ENCODE peak calls at places on chromosomes 5 and 9, in six cellular contexts. One of them, this sample, is unnamed.

GRCh38 chr9:32969270-32969669 is 32.2 kb downstream of the APTX start:
- DNase-seq in CD4-positive, CD25-positive, alpha-beta regulatory T cell: no peak
- DNase-seq in Calu3: no peak
- DNase-seq in nephron progenitor cell: no peak
- DNase-seq in MM.1S: no peak
- DNase-seq in HS-5: peak; percentile 71
- DNase-seq in this sample: no peak

GRCh38 chr5:124790895-124791732 is 44.7 kb upstream of the ZNF608 start:
- DNase-seq in CD4-positive, CD25-positive, alpha-beta regulatory T cell: no peak
- DNase-seq in Calu3: no peak
- DNase-seq in nephron progenitor cell: no peak
- DNase-seq in MM.1S: no peak
- DNase-seq in HS-5: no peak
- DNase-seq in this sample: no peak

GRCh38 chr9:35658894-35659220 is 765 bp downstream of the CCDC107 start:
- DNase-seq in CD4-positive, CD25-positive, alpha-beta regulatory T cell: no peak
- DNase-seq in Calu3: no peak
- DNase-seq in nephron progenitor cell: no peak
- DNase-seq in MM.1S: peak; percentile 54
- DNase-seq in HS-5: no peak
- DNase-seq in this sample: no peak

GRCh38 chr5:61768692-61769281 is 436.7 kb downstream of the ZSWIM6 start:
- DNase-seq in CD4-positive, CD25-positive, alpha-beta regulatory T cell: no peak
- DNase-seq in Calu3: peak; percentile 71
- DNase-seq in nephron progenitor cell: peak; percentile 20
- DNase-seq in MM.1S: peak; percentile 19
- DNase-seq in HS-5: peak; percentile 3
- DNase-seq in this sample: no peak

GRCh38 chr9:78031271-78031825 is at the start of gene GNAQ:
- DNase-seq in CD4-positive, CD25-positive, alpha-beta regulatory T cell: no peak
- DNase-seq in Calu3: peak; percentile 20
- DNase-seq in nephron progenitor cell: peak; percentile 69
- DNase-seq in MM.1S: no peak
- DNase-seq in HS-5: no peak
- DNase-seq in this sample: no peak

GRCh38 chr5:84831701-84832100 is 447.0 kb upstream of the EDIL3 start:
- DNase-seq in CD4-positive, CD25-positive, alpha-beta regulatory T cell: no peak
- DNase-seq in Calu3: no peak
- DNase-seq in nephron progenitor cell: no peak
- DNase-seq in MM.1S: no peak
- DNase-seq in HS-5: no peak
- DNase-seq in this sample: no peak

GRCh38 chr5:150229571-150229970 is 39.7 kb downstream of the SLC6A7 start:
- DNase-seq in CD4-positive, CD25-positive, alpha-beta regulatory T cell: no peak
- DNase-seq in Calu3: no peak
- DNase-seq in nephron progenitor cell: no peak
- DNase-seq in MM.1S: no peak
- DNase-seq in HS-5: no peak
- DNase-seq in this sample: no peak

GRCh38 chr5:31303688-31304087 is 110.2 kb downstream of the CDH6 start:
- DNase-seq in CD4-positive, CD25-positive, alpha-beta regulatory T cell: no peak
- DNase-seq in Calu3: no peak
- DNase-seq in nephron progenitor cell: no peak
- DNase-seq in MM.1S: no peak
- DNase-seq in HS-5: no peak
- DNase-seq in this sample: no peak

GRCh38 chr9:106286249-106286648 is 576.7 kb upstream of the ZNF462 start:
- DNase-seq in CD4-positive, CD25-positive, alpha-beta regulatory T cell: no peak
- DNase-seq in Calu3: peak; percentile 2
- DNase-seq in nephron progenitor cell: peak; percentile 26
- DNase-seq in MM.1S: no peak
- DNase-seq in HS-5: no peak
- DNase-seq in this sample: no peak

GRCh38 chr9:121652037-121652837 is 803 bp downstream of the DAB2IP start:
- DNase-seq in CD4-positive, CD25-positive, alpha-beta regulatory T cell: no peak
- DNase-seq in Calu3: peak; percentile 21
- DNase-seq in nephron progenitor cell: peak; percentile 71
- DNase-seq in MM.1S: no peak
- DNase-seq in HS-5: no peak
- DNase-seq in this sample: no peak

GRCh38 chr5:170151105-170151831 is 45.6 kb downstream of the FOXI1 start:
- DNase-seq in CD4-positive, CD25-positive, alpha-beta regulatory T cell: no peak
- DNase-seq in Calu3: peak; percentile 90
- DNase-seq in nephron progenitor cell: peak; percentile 14
- DNase-seq in MM.1S: no peak
- DNase-seq in HS-5: peak; percentile 90
- DNase-seq in this sample: peak; percentile 27

GRCh38 chr9:34568783-34569182 is 20.7 kb downstream of the CNTFR start:
- DNase-seq in CD4-positive, CD25-positive, alpha-beta regulatory T cell: no peak
- DNase-seq in Calu3: no peak
- DNase-seq in nephron progenitor cell: peak; percentile 39
- DNase-seq in MM.1S: no peak
- DNase-seq in HS-5: no peak
- DNase-seq in this sample: no peak

GRCh38 chr5:1793966-1794895 is 5.4 kb downstream of the MRPL36 start:
- DNase-seq in CD4-positive, CD25-positive, alpha-beta regulatory T cell: no peak
- DNase-seq in Calu3: no peak
- DNase-seq in nephron progenitor cell: no peak
- DNase-seq in MM.1S: peak; percentile 41
- DNase-seq in HS-5: no peak
- DNase-seq in this sample: no peak

GRCh38 chr9:126504977-126505455 is 108.7 kb upstream of the LMX1B start:
- DNase-seq in CD4-positive, CD25-positive, alpha-beta regulatory T cell: no peak
- DNase-seq in Calu3: no peak
- DNase-seq in nephron progenitor cell: no peak
- DNase-seq in MM.1S: no peak
- DNase-seq in HS-5: no peak
- DNase-seq in this sample: no peak

GRCh38 chr5:168479166-168479565 is 7.1 kb upstream of the RARS1 start:
- DNase-seq in CD4-positive, CD25-positive, alpha-beta regulatory T cell: no peak
- DNase-seq in Calu3: no peak
- DNase-seq in nephron progenitor cell: no peak
- DNase-seq in MM.1S: no peak
- DNase-seq in HS-5: no peak
- DNase-seq in this sample: no peak

GRCh38 chr5:56160723-56161445 is 72.2 kb downstream of the ANKRD55 start:
- DNase-seq in CD4-positive, CD25-positive, alpha-beta regulatory T cell: no peak
- DNase-seq in Calu3: no peak
- DNase-seq in nephron progenitor cell: no peak
- DNase-seq in MM.1S: no peak
- DNase-seq in HS-5: no peak
- DNase-seq in this sample: no peak

GRCh38 chr5:55176176-55176818 is 3.3 kb upstream of the CDC20B start:
- DNase-seq in CD4-positive, CD25-positive, alpha-beta regulatory T cell: no peak
- DNase-seq in Calu3: peak; percentile 80
- DNase-seq in nephron progenitor cell: peak; percentile 82
- DNase-seq in MM.1S: peak; percentile 54
- DNase-seq in HS-5: no peak
- DNase-seq in this sample: no peak

GRCh38 chr9:121207371-121207940 is 5.8 kb upstream of the RAB14 start:
- DNase-seq in CD4-positive, CD25-positive, alpha-beta regulatory T cell: no peak
- DNase-seq in Calu3: no peak
- DNase-seq in nephron progenitor cell: no peak
- DNase-seq in MM.1S: peak; percentile 61
- DNase-seq in HS-5: no peak
- DNase-seq in this sample: no peak

GRCh38 chr9:36163049-36163839 is 5.9 kb upstream of the CCIN start:
- DNase-seq in CD4-positive, CD25-positive, alpha-beta regulatory T cell: no peak
- DNase-seq in Calu3: no peak
- DNase-seq in nephron progenitor cell: peak; percentile 57
- DNase-seq in MM.1S: no peak
- DNase-seq in HS-5: no peak
- DNase-seq in this sample: no peak

GRCh38 chr5:146671561-146671960 is 155.6 kb upstream of the GPR151 start:
- DNase-seq in CD4-positive, CD25-positive, alpha-beta regulatory T cell: no peak
- DNase-seq in Calu3: no peak
- DNase-seq in nephron progenitor cell: no peak
- DNase-seq in MM.1S: no peak
- DNase-seq in HS-5: no peak
- DNase-seq in this sample: no peak

GRCh38 chr5:83654427-83654994 is 66.1 kb downstream of the HAPLN1 start:
- DNase-seq in CD4-positive, CD25-positive, alpha-beta regulatory T cell: no peak
- DNase-seq in Calu3: no peak
- DNase-seq in nephron progenitor cell: no peak
- DNase-seq in MM.1S: peak; percentile 18
- DNase-seq in HS-5: no peak
- DNase-seq in this sample: no peak

GRCh38 chr9:124929464-124929863 is 11.4 kb downstream of the GOLGA1 start:
- DNase-seq in CD4-positive, CD25-positive, alpha-beta regulatory T cell: peak; percentile 25
- DNase-seq in Calu3: no peak
- DNase-seq in nephron progenitor cell: no peak
- DNase-seq in MM.1S: no peak
- DNase-seq in HS-5: no peak
- DNase-seq in this sample: no peak

GRCh38 chr5:127558273-127558672 is 40.8 kb downstream of the PRRC1 start:
- DNase-seq in CD4-positive, CD25-positive, alpha-beta regulatory T cell: no peak
- DNase-seq in Calu3: no peak
- DNase-seq in nephron progenitor cell: no peak
- DNase-seq in MM.1S: no peak
- DNase-seq in HS-5: no peak
- DNase-seq in this sample: no peak

GRCh38 chr5:64972591-64972990 is 203.9 kb downstream of the CWC27 start:
- DNase-seq in CD4-positive, CD25-positive, alpha-beta regulatory T cell: no peak
- DNase-seq in Calu3: no peak
- DNase-seq in nephron progenitor cell: no peak
- DNase-seq in MM.1S: no peak
- DNase-seq in HS-5: no peak
- DNase-seq in this sample: no peak

GRCh38 chr9:137437691-137438590 is 3.2 kb downstream of the ENTPD8 start:
- DNase-seq in CD4-positive, CD25-positive, alpha-beta regulatory T cell: no peak
- DNase-seq in Calu3: no peak
- DNase-seq in nephron progenitor cell: peak; percentile 1
- DNase-seq in MM.1S: no peak
- DNase-seq in HS-5: no peak
- DNase-seq in this sample: no peak

GRCh38 chr9:2701070-2701469 is 16.2 kb upstream of the KCNV2 start:
- DNase-seq in CD4-positive, CD25-positive, alpha-beta regulatory T cell: no peak
- DNase-seq in Calu3: no peak
- DNase-seq in nephron progenitor cell: no peak
- DNase-seq in MM.1S: no peak
- DNase-seq in HS-5: no peak
- DNase-seq in this sample: no peak

GRCh38 chr9:105330201-105330600 is 85.8 kb downstream of the SLC44A1 start:
- DNase-seq in CD4-positive, CD25-positive, alpha-beta regulatory T cell: no peak
- DNase-seq in Calu3: no peak
- DNase-seq in nephron progenitor cell: no peak
- DNase-seq in MM.1S: no peak
- DNase-seq in HS-5: no peak
- DNase-seq in this sample: no peak

GRCh38 chr5:73327908-73328455 is 120.6 kb downstream of the FOXD1 start:
- DNase-seq in CD4-positive, CD25-positive, alpha-beta regulatory T cell: no peak
- DNase-seq in Calu3: no peak
- DNase-seq in nephron progenitor cell: no peak
- DNase-seq in MM.1S: no peak
- DNase-seq in HS-5: no peak
- DNase-seq in this sample: no peak

GRCh38 chr9:127776195-127776918 is 2.1 kb downstream of the SH2D3C start:
- DNase-seq in CD4-positive, CD25-positive, alpha-beta regulatory T cell: peak; percentile 83
- DNase-seq in Calu3: no peak
- DNase-seq in nephron progenitor cell: peak; percentile 62
- DNase-seq in MM.1S: peak; percentile 83
- DNase-seq in HS-5: no peak
- DNase-seq in this sample: no peak

This sample was measured in thoracic aorta.